ENCODE peak calls at places on chromosomes 6 and 20, in ten cellular contexts. G is mammary epithelial cell, A is H1, R is cardiac muscle cell, J is OCI-LY7, B is left ventricle myocardium inferior, X is HepG2, E is upper lobe of right lung, I is brain microvascular endothelial cell, V is heart left ventricle. H is an unnamed sample.

GRCh38 chr6:165804331-165805066 is 141.5 kb upstream of the PDE10A start:
- DNase-seq in E (no peak), B (peak; percentile 41), R (peak; percentile 44), X (no peak), J (no peak), V (peak; percentile 49), A (no peak), G (no peak), I (peak; percentile 28), H (no peak)

GRCh38 chr6:106383573-106383972 is 23.1 kb downstream of the CRYBG1 start:
- DNase-seq in X (no peak), I (no peak), J (no peak), G (peak; percentile 56), A (no peak), E (no peak), V (no peak), B (no peak), R (no peak), H (no peak)

GRCh38 chr20:35871311-35871771 is 83.0 kb downstream of the SCAND1 start:
- DNase-seq in A (no peak), X (no peak), B (peak; percentile 21), V (peak; percentile 26), E (no peak), I (peak; percentile 68), G (peak; percentile 51), J (no peak), R (peak; percentile 58), H (no peak)

GRCh38 chr6:157151989-157152388 is 171.3 kb downstream of the TMEM242 start:
- DNase-seq in X (no peak), J (no peak), B (no peak), E (no peak), G (no peak), R (peak; percentile 80), V (no peak), I (peak; percentile 87), A (no peak), H (no peak)

GRCh38 chr20:2873747-2874041 is 413 bp downstream of the PTPRA start:
- DNase-seq in B (peak; percentile 59), A (no peak), X (peak; percentile 55), I (no peak), V (peak; percentile 69), G (no peak), J (peak; percentile 74), R (peak; percentile 51), E (peak; percentile 80), H (peak; percentile 53)

GRCh38 chr6:188821-189655 is 103.2 kb upstream of the DUSP22 start:
- DNase-seq in J (peak; percentile 89), G (peak; percentile 74), X (peak; percentile 90), V (peak; percentile 77), B (peak; percentile 84), R (peak; percentile 90), I (peak; percentile 79), A (peak; percentile 78), E (peak; percentile 93), H (peak; percentile 97)

GRCh38 chr6:15606347-15606746 is 56.5 kb downstream of the DTNBP1 start:
- DNase-seq in G (no peak), X (no peak), E (no peak), R (no peak), J (no peak), A (no peak), V (no peak), B (no peak), I (no peak), H (no peak)

GRCh38 chr20:42714298-42715141 is 475.2 kb downstream of the PTPRT start:
- DNase-seq in X (no peak), J (no peak), V (no peak), I (no peak), G (no peak), A (no peak), E (no peak), B (no peak), R (no peak), H (no peak)

GRCh38 chr20:50645253-50646068 is 45.9 kb downstream of the RIPOR3 start:
- DNase-seq in R (peak; percentile 99), I (peak; percentile 95), J (no peak), G (peak; percentile 95), V (peak; percentile 57), B (peak; percentile 58), E (peak; percentile 76), A (peak; percentile 85), X (peak; percentile 100), H (peak; percentile 37)

GRCh38 chr6:47697925-47698324 is 455 bp upstream of the ADGRF4 start:
- DNase-seq in G (no peak), A (no peak), I (no peak), E (no peak), B (no peak), X (no peak), R (peak; percentile 16), J (no peak), V (no peak), H (no peak)

GRCh38 chr6:135922170-135922569 is 70.7 kb downstream of the PDE7B start:
- DNase-seq in V (peak; percentile 31), B (no peak), R (peak; percentile 95), X (no peak), G (peak; percentile 96), J (no peak), I (peak; percentile 92), A (peak; percentile 23), E (no peak), H (no peak)

GRCh38 chr6:26140967-26141294 is 53.7 kb downstream of the HFE start:
- DNase-seq in E (no peak), V (no peak), R (no peak), G (no peak), A (no peak), X (no peak), J (no peak), I (no peak), B (no peak), H (no peak)
- H3K27ac ChIP-seq in E (no peak overlapping the region), V (no peak overlapping the region), R (peak overlapping the region; percentile 64), G (no peak overlapping the region), A (no peak overlapping the region), X (no peak overlapping the region), J (no peak overlapping the region), I (no peak overlapping the region), B (no peak overlapping the region), H (no peak overlapping the region)

GRCh38 chr20:4435210-4435609 is 286.5 kb upstream of the PRND start:
- DNase-seq in J (no peak), G (no peak), I (no peak), E (no peak), R (no peak), A (no peak), B (no peak), V (no peak), X (no peak), H (no peak)

GRCh38 chr20:4431446-4431845 is 290.3 kb upstream of the PRND start:
- DNase-seq in J (no peak), R (no peak), A (no peak), E (no peak), X (no peak), I (no peak), G (no peak), B (no peak), V (no peak), H (no peak)

GRCh38 chr20:4437131-4437530 is 284.6 kb upstream of the PRND start:
- DNase-seq in E (no peak), J (no peak), V (no peak), B (no peak), G (no peak), A (no peak), I (no peak), X (no peak), R (no peak), H (no peak)

GRCh38 chr20:4435671-4436070 is 286.0 kb upstream of the PRND start:
- DNase-seq in B (no peak), E (no peak), V (no peak), J (no peak), X (no peak), R (no peak), G (no peak), A (no peak), I (no peak), H (no peak)

GRCh38 chr20:4434681-4435080 is 287.0 kb upstream of the PRND start:
- DNase-seq in J (no peak), I (no peak), X (no peak), V (no peak), A (no peak), B (no peak), R (no peak), E (no peak), G (no peak), H (peak; percentile 17)
- H3K4me3 ChIP-seq in J (no peak overlapping the region), I (no peak overlapping the region), X (no peak overlapping the region), V (no peak overlapping the region), A (no peak overlapping the region), B (no peak overlapping the region), R (no peak overlapping the region), E (no peak overlapping the region), G (no peak overlapping the region), H (no peak overlapping the region)

GRCh38 chr6:6646859-6647258 is 58.3 kb downstream of the LY86 start:
- DNase-seq in B (no peak), X (no peak), G (no peak), E (no peak), I (no peak), R (no peak), A (no peak), J (peak; percentile 11), V (no peak), H (no peak)
- TF ChIP-seq CTCF in B (no peak), X (no peak), G (no peak), E (no peak), I (no peak), R (peak; percentile 6), A (peak; percentile 32), J (peak; percentile 66), V (no peak), H (peak; percentile 3)

GRCh38 chr20:60819511-60819910 is 432.6 kb upstream of the CDH4 start:
- DNase-seq in E (no peak), V (no peak), G (no peak), A (no peak), X (no peak), B (no peak), R (no peak), J (no peak), I (no peak), H (no peak)

GRCh38 chr20:60823001-60823649 is 428.9 kb upstream of the CDH4 start:
- DNase-seq in I (no peak), X (no peak), J (no peak), V (no peak), B (no peak), R (no peak), A (no peak), E (no peak), G (no peak), H (no peak)

GRCh38 chr20:60816901-60817300 is 435.2 kb upstream of the CDH4 start:
- DNase-seq in G (no peak), B (no peak), X (no peak), J (no peak), V (no peak), R (no peak), E (no peak), A (no peak), I (no peak), H (no peak)

GRCh38 chr20:60820149-60820548 is 431.9 kb upstream of the CDH4 start:
- DNase-seq in V (no peak), R (no peak), E (no peak), B (no peak), G (no peak), J (no peak), X (no peak), I (no peak), A (no peak), H (no peak)

DNA sequence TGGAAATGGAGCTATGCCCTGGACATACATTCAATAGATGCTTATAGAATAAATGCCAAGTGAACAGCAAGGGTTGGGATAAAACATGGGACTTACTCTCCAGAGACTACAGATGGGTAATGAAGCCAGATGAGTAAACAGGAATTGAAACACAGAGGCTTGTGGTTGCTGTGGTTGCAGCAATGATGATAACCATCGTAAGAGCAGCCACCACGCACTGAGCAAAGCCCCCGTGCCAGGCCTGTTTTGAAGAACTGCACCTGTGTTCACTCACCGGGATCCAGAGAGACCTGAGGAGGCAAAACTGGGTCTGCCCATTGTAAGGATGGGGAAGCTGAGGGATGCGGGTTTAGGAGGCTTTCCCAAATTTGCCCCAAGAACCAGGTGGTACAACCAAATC is 431.1 kb upstream of the CDH4 start:
- DNase-seq in B (no peak), V (no peak), I (no peak), A (no peak), J (no peak), R (no peak), X (no peak), G (no peak), E (no peak), H (no peak)
- H3K27ac ChIP-seq in B (no peak overlapping the region), V (no peak overlapping the region), I (no peak overlapping the region), A (no peak overlapping the region), J (no peak overlapping the region), R (no peak overlapping the region), X (no peak overlapping the region), G (no peak overlapping the region), E (no peak overlapping the region), H (no peak overlapping the region)

H was measured in WERI-Rb-1.